ENCODE peak calls at places on chromosomes 5 and 9, in seven cellular contexts. L is IMR-90, Y is mesendoderm, U is neuronal stem cell, R is H1, C is trophoblast cell, E is mesenchymal stem cell. V is an unnamed sample.

GRCh38 chr9:8020161-8020560 is 220.6 kb upstream of the DMAC1 start:
- DNase-seq in L (no peak), Y (peak; percentile 5), U (no peak), R (no peak), C (no peak), E (no peak), V (no peak)

GRCh38 chr5:179259731-179260323 is 85.4 kb downstream of the ADAMTS2 start:
- DNase-seq in L (no peak), Y (no peak), U (no peak), R (no peak), C (no peak), E (no peak), V (peak; percentile 19)

GRCh38 chr5:514673-515072 is 9.6 kb downstream of the SLC9A3 start:
- DNase-seq in L (no peak), Y (no peak), U (no peak), R (no peak), C (no peak), E (no peak), V (no peak)

GRCh38 chr9:121029469-121029868 is 20.6 kb downstream of the C5 start:
- DNase-seq in L (no peak), Y (no peak), U (no peak), R (no peak), C (no peak), E (no peak), V (no peak)

GRCh38 chr5:169670769-169671525 is 33.9 kb downstream of the DOCK2 start:
- DNase-seq in L (no peak), Y (peak; percentile 46), U (no peak), R (no peak), C (no peak), E (no peak), V (no peak)

GRCh38 chr9:121261107-121261460 is 6.9 kb upstream of the GSN start:
- DNase-seq in L (no peak), Y (no peak), U (no peak), R (no peak), C (no peak), E (peak; percentile 35), V (peak; percentile 42)

GRCh38 chr9:121783523-121784507 is 132.4 kb downstream of the DAB2IP start:
- DNase-seq in L (no peak), Y (peak; percentile 42), U (peak; percentile 31), R (no peak), C (no peak), E (no peak), V (peak; percentile 46)

GRCh38 chr9:21096172-21096900 is 18.6 kb upstream of the IFNB1 start:
- DNase-seq in L (peak; percentile 61), Y (no peak), U (no peak), R (no peak), C (peak; percentile 85), E (peak; percentile 78), V (no peak)

GRCh38 chr9:447230-448025 is 232.8 kb downstream of the DOCK8 start:
- DNase-seq in L (peak; percentile 8), Y (no peak), U (no peak), R (no peak), C (peak; percentile 48), E (no peak), V (no peak)

GRCh38 chr5:91742504-91742903 is 359.4 kb upstream of the ARRDC3 start:
- DNase-seq in L (no peak), Y (no peak), U (no peak), R (no peak), C (no peak), E (no peak), V (no peak)

GRCh38 chr5:54305737-54306136 is 4.6 kb downstream of the ARL15 start:
- DNase-seq in L (no peak), Y (no peak), U (no peak), R (no peak), C (no peak), E (no peak), V (no peak)

GRCh38 chr9:98101868-98102273 is 17.2 kb downstream of the TRIM14 start:
- DNase-seq in L (peak; percentile 17), Y (no peak), U (no peak), R (no peak), C (no peak), E (no peak), V (peak; percentile 58)

GRCh38 chr9:78775889-78776288 is 479.0 kb downstream of the PSAT1 start:
- DNase-seq in L (no peak), Y (no peak), U (no peak), R (no peak), C (no peak), E (no peak), V (no peak)

GRCh38 chr9:70411141-70411929 is 3.1 kb downstream of the KLF9 start:
- DNase-seq in L (peak; percentile 75), Y (no peak), U (no peak), R (no peak), C (no peak), E (peak; percentile 84), V (no peak)

DNA sequence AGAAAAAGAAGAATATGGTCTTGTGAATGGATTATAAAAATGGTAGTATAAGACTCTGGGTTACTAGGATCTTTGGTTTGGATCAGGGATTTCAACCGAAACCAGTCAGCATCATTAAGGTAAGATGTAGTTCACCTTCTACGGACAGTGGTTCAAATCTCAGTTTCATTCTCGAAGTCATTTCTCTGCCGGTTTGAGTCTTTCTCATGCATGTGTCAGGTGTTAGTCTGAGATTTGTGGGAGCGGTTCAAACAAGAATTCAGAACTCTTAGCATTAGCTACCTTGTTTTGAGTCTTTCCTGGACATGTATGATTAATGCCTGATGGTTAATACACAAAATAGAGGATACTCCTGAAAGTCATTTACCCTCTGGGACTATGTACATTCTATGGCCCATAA is 735.9 kb upstream of the NUDT12 start:
- DNase-seq in L (no peak), Y (no peak), U (no peak), R (no peak), C (no peak), E (no peak), V (no peak)
- H2BK5ac ChIP-seq in L (no peak overlapping the region), Y (no peak overlapping the region), U (no peak overlapping the region), R (no peak overlapping the region), C (no peak overlapping the region), E (no peak overlapping the region), V (no peak overlapping the region)

GRCh38 chr9:3088166-3088702 is 244.3 kb upstream of the PUM3 start:
- DNase-seq in L (no peak), Y (peak; percentile 61), U (no peak), R (peak; percentile 23), C (no peak), E (no peak), V (peak; percentile 83)
- H2BK5ac ChIP-seq in L (no peak overlapping the region), Y (no peak overlapping the region), U (no peak overlapping the region), R (no peak overlapping the region), C (no peak overlapping the region), E (no peak overlapping the region), V (no peak overlapping the region)

GRCh38 chr5:39214912-39215709 is 4.3 kb downstream of the FYB1 start:
- DNase-seq in L (no peak), Y (no peak), U (no peak), R (no peak), C (no peak), E (no peak), V (no peak)

GRCh38 chr5:39217365-39218281 is 1.7 kb downstream of the FYB1 start:
- DNase-seq in L (peak; percentile 80), Y (peak; percentile 75), U (peak; percentile 65), R (no peak), C (peak; percentile 85), E (peak; percentile 79), V (peak; percentile 70)

GRCh38 chr5:39215857-39216256 is 3.5 kb downstream of the FYB1 start:
- DNase-seq in L (no peak), Y (no peak), U (no peak), R (no peak), C (no peak), E (no peak), V (no peak)

GRCh38 chr5:39218482-39219381 is 631 bp downstream of the FYB1 start:
- DNase-seq in L (no peak), Y (no peak), U (no peak), R (no peak), C (peak; percentile 53), E (no peak), V (no peak)

DNA sequence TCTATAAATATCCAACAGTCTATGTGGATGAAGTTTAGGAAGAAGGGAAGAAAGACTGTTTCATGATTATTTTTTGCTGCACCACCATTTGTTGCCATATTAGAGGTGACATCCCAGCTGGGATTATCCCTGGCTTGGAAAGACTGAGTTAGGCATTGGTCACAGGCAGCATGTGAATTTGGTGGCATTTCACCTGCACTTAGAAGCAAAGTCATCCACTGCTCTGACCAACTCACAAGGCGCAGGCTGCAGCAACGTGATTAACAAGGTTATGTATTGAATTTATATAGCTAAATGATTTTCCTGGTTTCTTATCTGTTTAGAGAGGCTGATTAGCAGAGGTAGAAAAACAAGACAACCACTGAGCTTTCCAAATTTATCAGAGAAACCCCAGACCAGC is 2.7 kb downstream of the FYB1 start:
- DNase-seq in L (no peak), Y (no peak), U (no peak), R (no peak), C (no peak), E (no peak), V (no peak)
- H2BK5ac ChIP-seq in L (no peak overlapping the region), Y (no peak overlapping the region), U (no peak overlapping the region), R (no peak overlapping the region), C (no peak overlapping the region), E (no peak overlapping the region), V (no peak overlapping the region)

DNA sequence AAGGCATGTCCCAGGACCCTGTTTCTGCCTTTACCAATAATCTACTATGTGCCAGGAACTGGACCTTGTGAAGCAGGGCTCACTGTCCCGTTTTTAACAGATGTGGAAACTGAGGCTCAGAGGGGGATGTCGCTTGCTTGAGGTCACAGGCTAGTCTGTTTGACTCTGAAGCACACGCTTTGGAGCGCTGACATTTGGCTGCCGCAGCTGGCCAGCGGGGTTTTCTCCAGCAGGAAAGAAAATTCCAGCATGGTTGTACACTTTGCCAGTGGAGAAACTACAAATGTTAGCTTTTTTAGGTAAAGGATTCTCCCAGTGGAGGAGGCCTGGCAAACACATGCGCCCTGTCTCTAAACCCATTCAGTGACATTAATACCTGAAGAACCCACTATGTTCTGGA is 50.5 kb downstream of the SH3PXD2B start:
- DNase-seq in L (no peak), Y (no peak), U (no peak), R (no peak), C (no peak), E (no peak), V (no peak)
- H2BK5ac ChIP-seq in L (no peak overlapping the region), Y (no peak overlapping the region), U (no peak overlapping the region), R (no peak overlapping the region), C (no peak overlapping the region), E (no peak overlapping the region), V (no peak overlapping the region)

GRCh38 chr9:112486221-112487007 is at the start of gene KIAA1958:
- DNase-seq in L (peak; percentile 73), Y (peak; percentile 87), U (peak; percentile 74), R (peak; percentile 66), C (peak; percentile 50), E (peak; percentile 72), V (peak; percentile 92)
- H2BK5ac ChIP-seq in L (peak within 1 kb of the TSS; percentile 14), Y (peak within 1 kb of the TSS; percentile 17), U (peak within 1 kb of the TSS; percentile 97), R (peak within 1 kb of the TSS; percentile 86), C (peak within 1 kb of the TSS; percentile 32), E (peak within 1 kb of the TSS; percentile 19), V (no peak within 1 kb of the TSS)

GRCh38 chr5:56808211-56808610 is 7.1 kb upstream of the MAP3K1 start:
- DNase-seq in L (no peak), Y (no peak), U (no peak), R (no peak), C (peak; percentile 62), E (no peak), V (no peak)
- H2BK5ac ChIP-seq in L (no peak overlapping the region), Y (no peak overlapping the region), U (no peak overlapping the region), R (no peak overlapping the region), C (no peak overlapping the region), E (no peak overlapping the region), V (no peak overlapping the region)